ENCODE peak calls at places on chromosomes 16 and 17, in nine cellular contexts. L, T, O, M, F, Z, I, A and N are unnamed samples. For H3K9me3, the result is how much of the 10 kb centered on the place peaks cover.

GRCh38 chr17:32152130-32152529 is 9.8 kb downstream of the RHOT1 start:
- DNase-seq in F (peak), Z (peak), T (no peak), A (no peak), L (no peak), I (peak), O (no peak), M (no peak), N (no peak)

GRCh38 chr17:18033442-18034099 is 5.4 kb downstream of the ATPAF2 start:
- DNase-seq in M (peak), O (peak), F (peak), L (peak), T (no peak), Z (peak), I (peak), A (peak), N (peak)

GRCh38 chr17:28552201-28552999 is at the start of gene UNC119:
- DNase-seq in L (peak), T (peak), A (peak), O (no peak), I (peak), Z (peak), M (peak), F (peak), N (peak)

GRCh38 chr16:57144027-57144426 is 41.8 kb downstream of the PSME3IP1 start:
- DNase-seq in I (no peak), Z (no peak), T (no peak), L (no peak), M (no peak), F (no peak), O (no peak), A (no peak), N (no peak)

GRCh38 chr16:65641049-65641448 is 519.2 kb upstream of the CDH11 start:
- DNase-seq in T (no peak), A (no peak), Z (no peak), O (no peak), F (no peak), I (no peak), M (no peak), L (no peak), N (no peak)

GRCh38 chr16:9090101-9090959 is 1.1 kb upstream of the HAPSTR1 start:
- DNase-seq in M (peak), A (peak), O (no peak), F (no peak), T (peak), I (peak), Z (peak), L (no peak), N (no peak)

GRCh38 chr16:88387941-88388627 is 5.3 kb downstream of the ZNF469 start:
- DNase-seq in F (no peak), Z (no peak), A (peak), L (peak), O (no peak), T (peak), M (no peak), I (peak), N (no peak)

GRCh38 chr16:23941025-23941424 is 105.2 kb downstream of the PRKCB start:
- DNase-seq in F (no peak), A (no peak), T (no peak), I (no peak), L (no peak), M (no peak), Z (no peak), O (no peak), N (no peak)

GRCh38 chr17:78839173-78839761 is 1.3 kb downstream of the USP36 start:
- DNase-seq in I (no peak), F (no peak), O (no peak), Z (peak), T (no peak), L (peak), A (no peak), M (no peak), N (no peak)

GRCh38 chr16:82960923-82961322 is 334.2 kb downstream of the CDH13 start:
- DNase-seq in L (no peak), O (no peak), A (no peak), I (no peak), Z (no peak), M (no peak), T (no peak), F (no peak), N (no peak)

DNA sequence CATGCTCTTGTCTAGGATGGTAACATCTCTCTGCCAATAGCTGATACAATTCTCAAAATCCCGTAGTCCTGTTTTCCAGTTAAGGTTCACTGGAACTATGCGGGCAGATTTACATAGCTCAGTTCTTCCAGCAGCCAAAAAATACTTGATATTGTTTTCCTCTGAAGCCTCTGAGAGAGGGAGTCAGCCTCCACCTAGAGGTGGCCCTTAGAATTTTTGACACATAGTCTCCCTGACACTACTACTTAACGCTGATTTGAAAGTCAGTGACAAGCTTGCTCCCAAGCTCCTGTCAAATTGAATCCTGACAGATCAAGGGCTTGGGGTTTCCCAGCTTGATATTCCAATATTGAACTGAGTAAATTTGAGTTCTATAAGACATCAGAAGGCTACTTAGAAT is 1780.1 kb downstream of the TP53TG3F start:
- DNase-seq in L (no peak), Z (no peak), T (no peak), M (no peak), A (no peak), O (no peak), I (no peak), F (no peak), N (no peak)
- H3K9me3 ChIP-seq in L (under half), Z (under half), T (under half), M (under half), A (under half), O (under half), I (under half), F (under half), N (under half)

DNA sequence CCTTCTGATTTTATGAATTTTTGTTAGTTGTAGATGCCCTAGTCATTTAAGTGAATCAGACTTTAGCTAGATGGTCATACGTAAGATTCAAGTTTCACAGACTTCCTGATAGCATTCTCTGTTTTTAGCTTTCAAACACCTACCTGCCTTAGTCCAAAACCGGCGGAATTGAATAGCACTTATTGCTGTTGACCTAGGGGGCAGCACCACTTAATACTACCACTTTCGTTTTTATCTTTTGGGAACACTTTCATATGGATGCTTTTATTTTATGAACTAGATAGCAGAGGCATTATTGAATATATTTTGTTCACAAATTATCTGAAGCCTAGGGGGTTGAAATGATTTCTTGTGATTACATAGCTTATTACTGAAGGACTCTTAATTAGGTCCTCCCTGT is 31.5 kb downstream of the TADA2A start:
- DNase-seq in O (no peak), F (no peak), Z (no peak), A (no peak), M (no peak), L (no peak), I (no peak), T (no peak), N (no peak)
- H3K4me3 ChIP-seq in O (no peak), F (no peak), Z (no peak), A (no peak), M (no peak), L (no peak), I (no peak), T (no peak), N (no peak)

GRCh38 chr16:81795193-81795592 is 16.1 kb downstream of the PLCG2 start:
- DNase-seq in Z (no peak), A (no peak), T (no peak), F (no peak), O (no peak), M (no peak), L (no peak), I (no peak), N (no peak)
- H3K9me3 ChIP-seq in Z (under half), A (under half), T (under half), F (under half), O (under half), M (under half), L (under half), I (under half), N (under half)

DNA sequence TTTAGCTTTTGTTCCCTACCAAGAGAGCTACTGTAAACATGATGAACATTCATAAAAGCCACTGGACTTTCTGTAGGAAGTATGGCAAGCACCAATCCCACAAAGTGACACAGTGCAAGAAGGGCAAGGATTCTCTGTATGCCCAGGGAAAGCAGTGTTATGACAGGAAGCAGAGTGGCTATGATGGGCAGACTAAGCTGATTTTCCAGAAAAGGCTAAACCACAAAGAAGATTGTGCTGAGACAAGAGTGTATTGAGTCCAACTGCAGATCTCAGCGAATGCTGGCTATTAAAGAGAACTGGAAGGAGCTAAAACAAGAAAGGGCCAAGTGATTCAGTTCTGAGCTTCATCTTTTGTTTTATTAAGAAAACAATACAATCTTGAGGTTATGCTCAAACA is 60.5 kb upstream of the EFCAB3 start:
- DNase-seq in Z (no peak), O (no peak), M (no peak), A (no peak), I (no peak), F (no peak), T (no peak), L (no peak), N (no peak)
- H3K4me3 ChIP-seq in Z (no peak), O (no peak), M (no peak), A (no peak), I (no peak), F (no peak), T (no peak), L (no peak), N (no peak)

GRCh38 chr17:41466988-41467387 is at the start of gene KRT32:
- DNase-seq in I (no peak), L (no peak), O (no peak), Z (no peak), F (no peak), T (no peak), M (no peak), A (no peak), N (no peak)

GRCh38 chr17:41463746-41464145 is 3.4 kb downstream of the KRT32 start:
- DNase-seq in M (no peak), T (no peak), F (no peak), A (no peak), L (no peak), Z (no peak), I (no peak), O (no peak), N (no peak)

GRCh38 chr17:41464173-41464572 is 3.0 kb downstream of the KRT32 start:
- DNase-seq in L (no peak), Z (no peak), A (no peak), I (no peak), F (no peak), T (no peak), M (no peak), O (no peak), N (no peak)

GRCh38 chr17:41462705-41463104 is 4.5 kb downstream of the KRT32 start:
- DNase-seq in O (no peak), M (no peak), Z (no peak), L (no peak), T (no peak), F (no peak), I (no peak), A (no peak), N (no peak)

GRCh38 chr17:41464682-41465081 is 2.5 kb downstream of the KRT32 start:
- DNase-seq in I (peak), L (peak), T (peak), F (peak), Z (peak), O (peak), A (peak), M (no peak), N (no peak)
- H3K9me3 ChIP-seq in I (under half), L (under half), T (under half), F (under half), Z (under half), O (under half), A (under half), M (under half), N (under half)